ENCODE peak calls at places on chromosomes 2 and 18, in five cellular contexts. D is T-helper 2 cell, P is RWPE1, J is nucleus accumbens, G is K562. L is an unnamed sample.

GRCh38 chr2:88452980-88453582 is 588 bp upstream of the FOXI3 start:
- DNase-seq in D (no peak), P (no peak), J (no peak), G (no peak), L (no peak)

GRCh38 chr2:183089192-183089851 is 10.8 kb downstream of the DUSP19 start:
- DNase-seq in D (no peak), P (no peak), J (no peak), G (no peak), L (no peak)

GRCh38 chr2:160632576-160632975 is 139.0 kb upstream of the RBMS1 start:
- DNase-seq in D (no peak), P (no peak), J (no peak), G (no peak), L (no peak)

GRCh38 chr2:134299334-134299733 is 45.5 kb downstream of the MGAT5 start:
- DNase-seq in D (no peak), P (no peak), J (no peak), G (no peak), L (no peak)

GRCh38 chr2:223688094-223688835 is 86.1 kb upstream of the SCG2 start:
- DNase-seq in D (no peak), P (no peak), J (no peak), G (no peak), L (no peak)

GRCh38 chr18:79611040-79611681 is 68.4 kb upstream of the CTDP1 start:
- DNase-seq in D (no peak), P (peak; percentile 76), J (no peak), G (peak; percentile 42), L (no peak)

GRCh38 chr2:61727746-61728145 is 126.1 kb downstream of the FAM161A start:
- DNase-seq in D (no peak), P (no peak), J (no peak), G (no peak), L (no peak)

GRCh38 chr2:214193943-214194342 is 216.9 kb upstream of the VWC2L start:
- DNase-seq in D (no peak), P (no peak), J (no peak), G (no peak), L (no peak)

GRCh38 chr2:206845877-206846276 is 80.5 kb downstream of the FASTKD2 start:
- DNase-seq in D (no peak), P (no peak), J (no peak), G (no peak), L (no peak)

GRCh38 chr2:132547089-132547687 is 122.8 kb downstream of the LYPD1 start:
- DNase-seq in D (no peak), P (peak; percentile 37), J (peak; percentile 44), G (peak; percentile 57), L (peak; percentile 69)

GRCh38 chr2:226983891-226984290 is 148.0 kb downstream of the RHBDD1 start:
- DNase-seq in D (no peak), P (no peak), J (no peak), G (no peak), L (peak; percentile 45)

L was measured in globus pallidus.